ENCODE peak calls at places on chromosomes 6 and 20, in six cellular contexts. Z is endothelial cell of umbilical vein, C is body of pancreas, R is uterus, K is HCT116, M is gastrocnemius medialis. P is an unnamed sample.

GRCh38 chr6:169109381-169109780 is 144.3 kb downstream of the THBS2 start:
- DNase-seq in C (no peak), Z (no peak), K (no peak), R (no peak), M (no peak), P (no peak)

GRCh38 chr6:35077006-35077712 is 64.0 kb downstream of the TCP11 start:
- DNase-seq in M (no peak), C (no peak), R (no peak), Z (no peak), K (no peak), P (no peak)

GRCh38 chr6:74976026-74976425 is 229.8 kb downstream of the COL12A1 start:
- DNase-seq in R (no peak), M (no peak), C (no peak), Z (no peak), K (no peak), P (no peak)

GRCh38 chr6:165920896-165921671 is 246.6 kb downstream of the TBXT start:
- DNase-seq in K (no peak), Z (no peak), M (no peak), C (no peak), R (no peak), P (no peak)

GRCh38 chr6:22825210-22825609 is 255.8 kb downstream of the HDGFL1 start:
- DNase-seq in M (no peak), Z (no peak), C (no peak), R (no peak), K (no peak), P (no peak)

GRCh38 chr20:53069121-53069520 is 97.0 kb downstream of the TSHZ2 start:
- DNase-seq in M (no peak), R (no peak), K (no peak), C (no peak), Z (no peak), P (no peak)

GRCh38 chr6:154590770-154591169 is 80.3 kb upstream of the CNKSR3 start:
- DNase-seq in M (no peak), K (no peak), R (no peak), C (peak; percentile 83), Z (no peak), P (no peak)

GRCh38 chr20:2899243-2899642 is 26.0 kb downstream of the PTPRA start:
- DNase-seq in C (no peak), Z (no peak), M (no peak), R (no peak), K (no peak), P (no peak)

GRCh38 chr6:91081452-91082067 is 494.7 kb upstream of the MAP3K7 start:
- DNase-seq in R (no peak), M (no peak), K (peak; percentile 3), C (no peak), Z (peak; percentile 52), P (no peak)

GRCh38 chr6:29722773-29723665 is at the start of gene HLA-F:
- DNase-seq in C (peak; percentile 91), M (peak; percentile 80), K (peak; percentile 67), R (peak; percentile 85), Z (peak; percentile 87), P (peak; percentile 90)

GRCh38 chr6:137043710-137044365 is 927 bp downstream of the IL20RA start:
- DNase-seq in K (no peak), Z (peak; percentile 39), R (peak; percentile 43), C (peak; percentile 27), M (no peak), P (peak; percentile 44)

GRCh38 chr6:157757430-157758403 is 65.3 kb upstream of the SNX9 start:
- DNase-seq in C (no peak), K (no peak), M (no peak), Z (no peak), R (no peak), P (no peak)

GRCh38 chr6:55980627-55981211 is 105.3 kb upstream of the BMP5 start:
- DNase-seq in M (no peak), K (peak; percentile 18), Z (peak; percentile 66), R (no peak), C (peak; percentile 24), P (no peak)

GRCh38 chr6:170464080-170464479 is 89.0 kb downstream of the PSMB1 start:
- DNase-seq in C (no peak), Z (no peak), R (no peak), M (no peak), K (no peak), P (no peak)

GRCh38 chr20:64000906-64001305 is 20.0 kb downstream of the PRPF6 start:
- DNase-seq in M (no peak), C (no peak), R (no peak), K (no peak), Z (no peak), P (no peak)

GRCh38 chr6:120005292-120005976 is 655.9 kb upstream of the MAN1A1 start:
- DNase-seq in M (no peak), C (no peak), R (no peak), Z (no peak), K (no peak), P (no peak)

GRCh38 chr20:12961725-12962124 is 47.0 kb upstream of the SPTLC3 start:
- DNase-seq in M (no peak), Z (no peak), K (no peak), R (no peak), C (no peak), P (no peak)

GRCh38 chr6:33758807-33759206 is 12.1 kb upstream of the IP6K3 start:
- DNase-seq in R (no peak), M (no peak), C (no peak), Z (no peak), K (no peak), P (no peak)

GRCh38 chr6:117919775-117920492 is 12.9 kb downstream of the SLC35F1 start:
- DNase-seq in M (no peak), Z (no peak), K (no peak), C (peak; percentile 41), R (peak; percentile 31), P (peak; percentile 35)

GRCh38 chr20:64210661-64211369 is 44.7 kb upstream of the PCMTD2 start:
- DNase-seq in C (no peak), Z (no peak), R (no peak), M (no peak), K (no peak), P (no peak)

GRCh38 chr6:105034470-105034869 is 77.6 kb downstream of the LIN28B start:
- DNase-seq in R (no peak), K (no peak), M (no peak), C (no peak), Z (no peak), P (no peak)
- H3K27ac ChIP-seq in R (no peak overlapping the region), K (no peak overlapping the region), M (no peak overlapping the region), C (no peak overlapping the region), Z (no peak overlapping the region), P (no peak overlapping the region)

GRCh38 chr6:142945446-142946180 is 637 bp upstream of the HIVEP2 start:
- DNase-seq in C (peak; percentile 73), M (peak; percentile 50), K (no peak), Z (no peak), R (no peak), P (peak; percentile 67)

GRCh38 chr6:142947702-142948480 is 2.9 kb upstream of the HIVEP2 start:
- DNase-seq in C (no peak), K (no peak), Z (no peak), R (no peak), M (no peak), P (no peak)

GRCh38 chr6:142946181-142946923 is 1.4 kb upstream of the HIVEP2 start:
- DNase-seq in M (peak; percentile 99), R (peak; percentile 97), K (peak; percentile 95), C (peak; percentile 99), Z (peak; percentile 97), P (peak; percentile 100)

GRCh38 chr6:142945071-142945445 is at the start of gene HIVEP2:
- DNase-seq in M (peak; percentile 88), C (peak; percentile 96), Z (peak; percentile 84), R (peak; percentile 85), K (no peak), P (peak; percentile 90)

DNA sequence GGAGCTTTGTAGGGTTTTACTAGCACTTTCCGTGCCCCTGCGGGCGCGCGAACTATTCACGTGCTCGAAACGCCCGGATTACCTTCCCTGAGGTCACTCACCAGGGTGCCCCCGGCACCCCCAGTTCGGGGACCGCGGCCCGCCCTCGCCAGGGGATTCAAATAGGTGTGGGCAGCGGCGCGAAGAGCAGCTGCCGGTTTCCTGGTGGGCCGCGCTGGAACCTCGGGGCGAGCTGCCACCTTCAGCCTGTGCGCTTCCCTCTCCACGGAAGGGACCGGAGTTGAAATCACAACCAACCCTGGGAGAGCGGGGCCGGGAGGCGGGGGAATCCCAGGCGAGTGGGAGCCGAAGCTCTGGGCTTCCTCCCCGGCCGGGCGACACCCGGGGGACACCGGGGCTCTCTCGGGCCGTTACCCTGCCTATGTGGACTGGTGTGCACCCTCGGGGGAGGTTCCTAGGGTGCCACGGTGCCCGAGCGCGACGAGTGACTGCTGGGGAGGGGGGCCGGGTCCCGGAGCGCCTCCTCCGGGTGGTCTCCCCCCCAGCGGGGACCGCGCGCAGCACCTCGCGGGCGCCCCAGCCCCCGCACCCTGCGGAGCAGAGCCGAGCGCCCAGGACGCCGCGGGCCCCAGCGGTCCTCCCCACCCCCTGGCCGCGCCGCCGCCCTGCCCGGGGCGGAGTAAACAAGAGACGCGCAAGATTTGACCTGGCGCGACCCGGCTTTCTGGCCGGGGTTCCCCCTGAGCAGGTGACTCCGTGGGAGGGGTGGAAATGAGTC is 2.1 kb upstream of the HIVEP2 start:
- DNase-seq in K (no peak), R (peak; percentile 78), C (peak; percentile 92), M (peak; percentile 87), Z (peak; percentile 82), P (peak; percentile 91)
- TF ChIP-seq POLR2A in K (peak; percentile 25), R (peak; percentile 69), C (peak; percentile 83), M (peak; percentile 97), Z (no peak), P (peak; percentile 81)

GRCh38 chr6:12937971-12938370 is 221.4 kb downstream of the PHACTR1 start:
- DNase-seq in C (no peak), R (no peak), Z (no peak), M (no peak), K (no peak), P (no peak)
- H3K27ac ChIP-seq in C (no peak overlapping the region), R (no peak overlapping the region), Z (no peak overlapping the region), M (no peak overlapping the region), K (no peak overlapping the region), P (no peak overlapping the region)

GRCh38 chr6:7542065-7542877 is 800 bp downstream of the DSP start:
- DNase-seq in K (no peak), R (no peak), C (peak; percentile 43), Z (peak; percentile 7), M (no peak), P (peak; percentile 37)
- TF ChIP-seq POLR2A in K (no peak), R (no peak), C (no peak), Z (no peak), M (no peak), P (no peak)

DNA sequence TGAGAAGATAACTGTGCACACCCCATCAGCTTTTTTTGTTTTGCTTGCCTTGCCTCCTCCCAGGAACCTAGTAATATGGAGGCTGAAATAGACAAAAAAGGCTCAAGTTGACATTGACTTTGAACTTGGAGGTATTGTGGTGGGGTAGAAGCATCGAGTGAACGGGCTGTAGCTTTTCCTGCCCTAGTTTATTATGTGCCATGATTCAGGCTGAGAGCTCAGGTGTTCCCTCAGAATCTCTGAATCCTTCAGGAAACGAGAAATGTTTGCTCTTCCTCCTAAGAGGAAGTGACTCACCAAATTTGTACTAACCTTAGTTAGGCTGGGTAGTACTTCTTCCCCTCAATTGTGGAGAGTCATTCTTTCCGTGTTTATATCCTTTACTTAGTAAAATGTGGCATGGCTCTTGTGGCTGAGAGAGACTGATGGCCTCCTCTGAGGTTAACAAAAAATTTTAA is 98.8 kb downstream of the SASH1 start:
- DNase-seq in C (no peak), Z (peak; percentile 92), R (no peak), M (no peak), K (peak; percentile 66), P (no peak)
- H3K27ac ChIP-seq in C (no peak overlapping the region), Z (peak overlapping the region; percentile 98), R (peak overlapping the region; percentile 44), M (peak overlapping the region; percentile 67), K (peak overlapping the region; percentile 81), P (peak overlapping the region; percentile 58)

P was measured in heart left ventricle.